ENCODE peak calls at places on chromosomes 7 and 10, in five cellular contexts. One of them, this sample, is unnamed.
A peak's percentile ranks its signal among the peaks of the same experiment; 100 is the strongest.

GRCh38 chr10:117537904-117538524 is 4.5 kb upstream of the EMX2 start:
- DNase-seq in HCT116: no peak
- DNase-seq in GM12878: peak; percentile 16
- DNase-seq in K562: no peak
- DNase-seq in HepG2: no peak
- DNase-seq in this sample: no peak

GRCh38 chr10:73857446-73857845 is 16.9 kb downstream of the CAMK2G start:
- DNase-seq in HCT116: no peak
- DNase-seq in GM12878: peak; percentile 43
- DNase-seq in K562: no peak
- DNase-seq in HepG2: no peak
- DNase-seq in this sample: no peak

GRCh38 chr7:141649137-141649864 is 52.7 kb downstream of the DENND11 start:
- DNase-seq in HCT116: no peak
- DNase-seq in GM12878: peak; percentile 45
- DNase-seq in K562: no peak
- DNase-seq in HepG2: no peak
- DNase-seq in this sample: no peak

GRCh38 chr7:71377062-71377461 is 245.1 kb downstream of the GALNT17 start:
- DNase-seq in HCT116: no peak
- DNase-seq in GM12878: no peak
- DNase-seq in K562: no peak
- DNase-seq in HepG2: no peak
- DNase-seq in this sample: no peak

GRCh38 chr10:9111983-9112382 is 1057.5 kb downstream of the GATA3 start:
- DNase-seq in HCT116: no peak
- DNase-seq in GM12878: no peak
- DNase-seq in K562: no peak
- DNase-seq in HepG2: no peak
- DNase-seq in this sample: peak; percentile 6

GRCh38 chr7:154451480-154452457 is 399.6 kb downstream of the DPP6 start:
- DNase-seq in HCT116: no peak
- DNase-seq in GM12878: no peak
- DNase-seq in K562: no peak
- DNase-seq in HepG2: no peak
- DNase-seq in this sample: no peak

GRCh38 chr7:120996333-120996982 is 7.9 kb downstream of the CPED1 start:
- DNase-seq in HCT116: no peak
- DNase-seq in GM12878: no peak
- DNase-seq in K562: peak; percentile 90
- DNase-seq in HepG2: no peak
- DNase-seq in this sample: no peak

GRCh38 chr10:100528885-100529472 is 692 bp downstream of the NDUFB8 start:
- DNase-seq in HCT116: no peak
- DNase-seq in GM12878: no peak
- DNase-seq in K562: peak; percentile 11
- DNase-seq in HepG2: no peak
- DNase-seq in this sample: no peak

GRCh38 chr10:52313350-52314006 is 603 bp upstream of the DKK1 start:
- DNase-seq in HCT116: peak; percentile 55
- DNase-seq in GM12878: no peak
- DNase-seq in K562: no peak
- DNase-seq in HepG2: peak; percentile 52
- DNase-seq in this sample: peak; percentile 58

GRCh38 chr10:86139066-86139657 is 227.4 kb downstream of the GRID1 start:
- DNase-seq in HCT116: peak; percentile 23
- DNase-seq in GM12878: no peak
- DNase-seq in K562: peak; percentile 9
- DNase-seq in HepG2: peak; percentile 16
- DNase-seq in this sample: no peak

GRCh38 chr7:89517815-89518214 is 636.5 kb upstream of the STEAP1 start:
- DNase-seq in HCT116: no peak
- DNase-seq in GM12878: no peak
- DNase-seq in K562: no peak
- DNase-seq in HepG2: no peak
- DNase-seq in this sample: no peak

GRCh38 chr7:74272305-74273038 is 16.7 kb upstream of the CLIP2 start:
- DNase-seq in HCT116: no peak
- DNase-seq in GM12878: peak; percentile 97
- DNase-seq in K562: peak; percentile 86
- DNase-seq in HepG2: no peak
- DNase-seq in this sample: peak; percentile 68

GRCh38 chr10:50251309-50251850 is at the start of gene ASAH2:
- DNase-seq in HCT116: no peak
- DNase-seq in GM12878: no peak
- DNase-seq in K562: no peak
- DNase-seq in HepG2: peak; percentile 36
- DNase-seq in this sample: no peak

GRCh38 chr10:129764901-129765663 is 199.0 kb downstream of the EBF3 start:
- DNase-seq in HCT116: no peak
- DNase-seq in GM12878: no peak
- DNase-seq in K562: no peak
- DNase-seq in HepG2: no peak
- DNase-seq in this sample: no peak

GRCh38 chr7:43204081-43204480 is 91.6 kb downstream of the HECW1 start:
- DNase-seq in HCT116: no peak
- DNase-seq in GM12878: no peak
- DNase-seq in K562: no peak
- DNase-seq in HepG2: no peak
- DNase-seq in this sample: no peak

GRCh38 chr10:36534471-36535002 is 590.9 kb upstream of the ANKRD30A start:
- DNase-seq in HCT116: no peak
- DNase-seq in GM12878: no peak
- DNase-seq in K562: no peak
- DNase-seq in HepG2: no peak
- DNase-seq in this sample: no peak

GRCh38 chr10:88195841-88196240 is 332.4 kb downstream of the PTEN start:
- DNase-seq in HCT116: no peak
- DNase-seq in GM12878: no peak
- DNase-seq in K562: no peak
- DNase-seq in HepG2: no peak
- DNase-seq in this sample: no peak

GRCh38 chr7:25846722-25847121 is 305.3 kb upstream of the NFE2L3 start:
- DNase-seq in HCT116: no peak
- DNase-seq in GM12878: no peak
- DNase-seq in K562: peak; percentile 35
- DNase-seq in HepG2: no peak
- DNase-seq in this sample: peak; percentile 55

GRCh38 chr7:114659409-114659808 is 244.8 kb downstream of the FOXP2 start:
- DNase-seq in HCT116: no peak
- DNase-seq in GM12878: no peak
- DNase-seq in K562: no peak
- DNase-seq in HepG2: no peak
- DNase-seq in this sample: no peak

GRCh38 chr7:114660007-114660406 is 245.4 kb downstream of the FOXP2 start:
- DNase-seq in HCT116: no peak
- DNase-seq in GM12878: no peak
- DNase-seq in K562: no peak
- DNase-seq in HepG2: no peak
- DNase-seq in this sample: no peak

GRCh38 chr7:114658188-114658587 is 243.6 kb downstream of the FOXP2 start:
- DNase-seq in HCT116: no peak
- DNase-seq in GM12878: no peak
- DNase-seq in K562: no peak
- DNase-seq in HepG2: no peak
- DNase-seq in this sample: no peak

GRCh38 chr7:114653391-114654088 is 238.9 kb downstream of the FOXP2 start:
- DNase-seq in HCT116: no peak
- DNase-seq in GM12878: no peak
- DNase-seq in K562: no peak
- DNase-seq in HepG2: no peak
- DNase-seq in this sample: no peak

GRCh38 chr7:114656471-114656870 is 241.9 kb downstream of the FOXP2 start:
- DNase-seq in HCT116: no peak
- DNase-seq in GM12878: no peak
- DNase-seq in K562: no peak
- DNase-seq in HepG2: no peak
- DNase-seq in this sample: no peak
- TF ChIP-seq ZBTB33 in HCT116: no peak
- TF ChIP-seq ZBTB33 in GM12878: no peak
- TF ChIP-seq ZBTB33 in K562: no peak
- TF ChIP-seq ZBTB33 in HepG2: no peak
- TF ChIP-seq ZBTB33 in this sample: no peak

DNA sequence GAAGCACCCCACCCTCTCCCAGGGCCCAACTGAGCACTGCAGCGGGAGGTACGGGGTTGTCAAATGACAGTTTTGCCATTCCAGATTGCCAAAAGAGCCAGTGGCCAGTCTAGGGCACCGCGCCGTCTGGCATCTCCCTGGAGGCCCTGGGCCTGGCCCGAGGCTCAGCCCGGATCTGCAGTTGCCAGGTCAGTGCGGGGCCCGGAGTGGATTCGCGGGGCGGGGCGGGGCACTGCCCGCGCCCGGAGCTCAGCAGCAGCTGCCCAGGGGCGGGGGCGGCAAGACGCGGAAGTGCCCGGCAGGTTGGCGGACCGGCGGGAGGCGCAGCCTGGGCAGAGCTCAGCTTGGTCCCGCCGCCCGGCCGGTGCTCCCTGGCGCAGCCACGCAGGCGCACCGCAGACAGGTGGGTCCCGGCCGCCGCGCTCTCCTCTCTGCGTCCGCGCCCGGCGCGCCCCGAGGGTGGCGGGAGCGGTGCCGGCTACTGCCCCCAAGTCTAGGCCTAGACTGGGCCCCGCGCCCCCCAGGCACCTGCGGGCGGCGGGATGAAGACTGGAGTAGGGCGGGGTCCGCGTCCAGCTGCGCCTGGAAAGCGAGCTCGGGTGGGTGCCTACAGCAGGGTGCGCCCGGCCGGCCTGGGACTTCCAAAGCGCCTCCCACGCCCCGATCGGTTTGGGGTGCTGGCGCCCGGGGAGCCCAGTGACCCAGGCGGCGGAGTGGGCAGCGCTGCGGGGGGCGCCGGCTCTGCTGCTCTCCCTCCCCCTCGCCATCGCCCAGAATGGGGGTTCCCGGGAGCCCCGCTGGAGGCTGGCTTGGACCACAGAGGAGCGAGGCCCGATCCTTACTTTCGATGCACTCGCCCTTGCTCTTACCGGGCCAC is at the start of gene IRF5:
- DNase-seq in HCT116: peak; percentile 15
- DNase-seq in GM12878: no peak
- DNase-seq in K562: no peak
- DNase-seq in HepG2: no peak
- DNase-seq in this sample: peak; percentile 85
- H3K79me2 ChIP-seq in HCT116: no peaks in the 10 kb centered on the region
- H3K79me2 ChIP-seq in GM12878: peaks cover 84% of the 10 kb centered on the region
- H3K79me2 ChIP-seq in K562: no peaks in the 10 kb centered on the region
- H3K79me2 ChIP-seq in HepG2: no peaks in the 10 kb centered on the region
- H3K79me2 ChIP-seq in this sample: no peaks in the 10 kb centered on the region

GRCh38 chr10:95183451-95184230 is 10.4 kb upstream of the ACSM6 start:
- DNase-seq in HCT116: peak; percentile 73
- DNase-seq in GM12878: peak; percentile 27
- DNase-seq in K562: peak; percentile 91
- DNase-seq in HepG2: no peak
- DNase-seq in this sample: peak; percentile 96
- TF ChIP-seq JUND in HCT116: no peak
- TF ChIP-seq JUND in GM12878: no peak
- TF ChIP-seq JUND in K562: no peak
- TF ChIP-seq JUND in HepG2: no peak
- TF ChIP-seq JUND in this sample: no peak

GRCh38 chr7:30884881-30885280 is 26.8 kb upstream of the AQP1 start:
- DNase-seq in HCT116: no peak
- DNase-seq in GM12878: no peak
- DNase-seq in K562: no peak
- DNase-seq in HepG2: no peak
- DNase-seq in this sample: no peak

GRCh38 chr7:30887464-30887872 is 24.2 kb upstream of the AQP1 start:
- DNase-seq in HCT116: no peak
- DNase-seq in GM12878: no peak
- DNase-seq in K562: no peak
- DNase-seq in HepG2: no peak
- DNase-seq in this sample: no peak

GRCh38 chr7:30886608-30887011 is 25.0 kb upstream of the AQP1 start:
- DNase-seq in HCT116: no peak
- DNase-seq in GM12878: no peak
- DNase-seq in K562: no peak
- DNase-seq in HepG2: no peak
- DNase-seq in this sample: peak; percentile 79

GRCh38 chr7:30893357-30893756 is 18.3 kb upstream of the AQP1 start:
- DNase-seq in HCT116: no peak
- DNase-seq in GM12878: no peak
- DNase-seq in K562: no peak
- DNase-seq in HepG2: no peak
- DNase-seq in this sample: peak; percentile 27

GRCh38 chr7:30888783-30889182 is 22.9 kb upstream of the AQP1 start:
- DNase-seq in HCT116: no peak
- DNase-seq in GM12878: no peak
- DNase-seq in K562: no peak
- DNase-seq in HepG2: no peak
- DNase-seq in this sample: no peak
- TF ChIP-seq ZBTB33 in HCT116: no peak
- TF ChIP-seq ZBTB33 in GM12878: no peak
- TF ChIP-seq ZBTB33 in K562: no peak
- TF ChIP-seq ZBTB33 in HepG2: no peak
- TF ChIP-seq ZBTB33 in this sample: no peak

DNA sequence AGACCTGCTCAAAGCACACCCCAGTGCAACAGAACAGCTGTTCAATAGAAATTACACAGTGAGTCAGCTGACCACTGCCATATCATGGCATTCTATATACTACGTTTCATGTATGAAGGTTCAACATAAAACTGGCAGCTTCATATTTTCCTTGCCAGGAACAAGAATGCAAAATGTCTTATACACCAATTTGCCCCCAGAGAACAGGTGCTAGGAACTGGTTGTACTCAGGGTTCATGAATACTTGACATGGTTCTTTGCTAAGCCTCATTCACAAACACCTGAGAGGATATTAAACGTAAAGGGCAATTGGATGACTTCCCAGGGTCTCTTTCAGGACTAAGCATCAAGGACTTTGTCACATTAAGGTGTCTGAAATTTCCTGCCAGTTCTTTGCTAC is 6.9 kb downstream of the MYOF start:
- DNase-seq in HCT116: no peak
- DNase-seq in GM12878: no peak
- DNase-seq in K562: no peak
- DNase-seq in HepG2: no peak
- DNase-seq in this sample: no peak
- H3K79me2 ChIP-seq in HCT116: peaks cover 87% of the 10 kb centered on the region
- H3K79me2 ChIP-seq in GM12878: no peaks in the 10 kb centered on the region
- H3K79me2 ChIP-seq in K562: no peaks in the 10 kb centered on the region
- H3K79me2 ChIP-seq in HepG2: no peaks in the 10 kb centered on the region
- H3K79me2 ChIP-seq in this sample: peaks cover 92% of the 10 kb centered on the region

GRCh38 chr10:42961776-42962119 is 115.1 kb upstream of the RET start:
- DNase-seq in HCT116: no peak
- DNase-seq in GM12878: no peak
- DNase-seq in K562: no peak
- DNase-seq in HepG2: no peak
- DNase-seq in this sample: no peak
- TF ChIP-seq JUND in HCT116: no peak
- TF ChIP-seq JUND in GM12878: no peak
- TF ChIP-seq JUND in K562: no peak
- TF ChIP-seq JUND in HepG2: no peak
- TF ChIP-seq JUND in this sample: no peak

DNA sequence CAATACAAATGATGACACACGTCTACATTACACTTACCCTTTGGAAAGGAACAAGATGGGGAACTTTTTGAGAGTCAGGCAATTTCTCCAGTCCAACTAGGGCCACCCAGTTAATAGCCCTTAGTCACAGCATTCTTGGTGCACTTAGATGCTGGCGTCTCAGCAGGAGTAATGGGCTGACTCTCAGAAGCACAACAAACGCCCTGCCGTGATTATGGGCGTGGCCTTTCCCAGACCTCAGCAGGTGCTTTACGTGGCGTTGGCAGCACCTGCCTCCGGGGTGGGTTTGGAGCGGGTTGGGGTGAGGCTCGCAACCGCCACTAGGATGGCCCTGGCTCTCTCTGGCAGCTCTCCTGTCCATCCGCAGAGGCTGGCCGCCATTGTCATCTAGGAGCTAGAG is 147.6 kb upstream of the SHH start:
- DNase-seq in HCT116: peak; percentile 93
- DNase-seq in GM12878: no peak
- DNase-seq in K562: no peak
- DNase-seq in HepG2: no peak
- DNase-seq in this sample: no peak
- TF ChIP-seq ZBTB33 in HCT116: no peak
- TF ChIP-seq ZBTB33 in GM12878: no peak
- TF ChIP-seq ZBTB33 in K562: no peak
- TF ChIP-seq ZBTB33 in HepG2: no peak
- TF ChIP-seq ZBTB33 in this sample: no peak